ENCODE peak calls at places on chromosomes 7 and 10, in five cellular contexts. C is right lobe of liver, G is small intestine, M is hepatocyte, S is neural progenitor cell. O is an unnamed sample.

GRCh38 chr10:3122034-3122433 is 50.5 kb downstream of the PITRM1 start:
- DNase-seq in C (no peak), G (no peak), M (no peak), S (no peak), O (no peak)

GRCh38 chr7:28773423-28774129 is 184.6 kb downstream of the TRIL start:
- DNase-seq in C (no peak), G (peak; percentile 13), M (no peak), S (no peak), O (no peak)

GRCh38 chr10:20834825-20835224 is 62.3 kb downstream of the NEBL start:
- DNase-seq in C (no peak), G (no peak), M (no peak), S (no peak), O (no peak)

GRCh38 chr7:105826143-105826542 is 50.3 kb downstream of the ATXN7L1 start:
- DNase-seq in C (no peak), G (no peak), M (no peak), S (no peak), O (no peak)

GRCh38 chr7:82631998-82632397 is 188.4 kb upstream of the CACNA2D1 start:
- DNase-seq in C (no peak), G (no peak), M (no peak), S (no peak), O (no peak)

GRCh38 chr7:138669364-138669763 is 31.8 kb downstream of the SVOPL start:
- DNase-seq in C (no peak), G (peak; percentile 54), M (no peak), S (no peak), O (no peak)

GRCh38 chr10:98608417-98608816 is 161.7 kb upstream of the HPS1 start:
- DNase-seq in C (no peak), G (no peak), M (no peak), S (peak; percentile 9), O (no peak)

GRCh38 chr10:114172241-114172640 is 1.8 kb downstream of the CCDC186 start:
- DNase-seq in C (no peak), G (peak; percentile 21), M (peak; percentile 35), S (no peak), O (no peak)

GRCh38 chr7:1346533-1346805 is 112.8 kb downstream of the MICALL2 start:
- DNase-seq in C (no peak), G (no peak), M (no peak), S (no peak), O (no peak)

GRCh38 chr7:66847879-66848810 is 72.9 kb upstream of the TMEM248 start:
- DNase-seq in C (no peak), G (no peak), M (peak; percentile 55), S (peak; percentile 12), O (no peak)

GRCh38 chr7:82057476-82057875 is 287.6 kb upstream of the HGF start:
- DNase-seq in C (no peak), G (no peak), M (no peak), S (no peak), O (no peak)

GRCh38 chr7:130290745-130291144 is 2.2 kb upstream of the CPA4 start:
- DNase-seq in C (no peak), G (no peak), M (no peak), S (no peak), O (no peak)

GRCh38 chr7:33040803-33041516 is 21.6 kb downstream of the NT5C3A start:
- DNase-seq in C (no peak), G (peak; percentile 97), M (peak; percentile 64), S (no peak), O (peak; percentile 40)

GRCh38 chr7:26466007-26466406 is 174.3 kb downstream of the SNX10 start:
- DNase-seq in C (no peak), G (no peak), M (no peak), S (no peak), O (no peak)

GRCh38 chr10:2650328-2650727 is 417.0 kb upstream of the PFKP start:
- DNase-seq in C (no peak), G (no peak), M (no peak), S (no peak), O (no peak)

GRCh38 chr10:110919349-110919931 is at the start of gene SHOC2:
- DNase-seq in C (peak; percentile 99), G (no peak), M (peak; percentile 89), S (peak; percentile 100), O (peak; percentile 98)

GRCh38 chr10:16952010-16952550 is 134.9 kb upstream of the RSU1 start:
- DNase-seq in C (no peak), G (no peak), M (no peak), S (no peak), O (no peak)

GRCh38 chr10:111789821-111790220 is 393.7 kb downstream of the GPAM start:
- DNase-seq in C (no peak), G (no peak), M (no peak), S (no peak), O (no peak)

GRCh38 chr7:41792099-41792498 is 89.2 kb upstream of the INHBA start:
- DNase-seq in C (no peak), G (no peak), M (no peak), S (no peak), O (no peak)

GRCh38 chr7:131544449-131545425 is 11.7 kb downstream of the PODXL start:
- DNase-seq in C (no peak), G (no peak), M (no peak), S (no peak), O (no peak)

GRCh38 chr7:14876194-14876593 is 26.4 kb downstream of the DGKB start:
- DNase-seq in C (no peak), G (no peak), M (no peak), S (no peak), O (no peak)

GRCh38 chr10:122911889-122912484 is 1.6 kb downstream of the FAM24A start:
- DNase-seq in C (peak; percentile 43), G (peak; percentile 34), M (peak; percentile 76), S (peak; percentile 87), O (no peak)

GRCh38 chr7:66696774-66697191 is 43.8 kb upstream of the RABGEF1 start:
- DNase-seq in C (no peak), G (no peak), M (no peak), S (no peak), O (no peak)

GRCh38 chr10:61136151-61136550 is 192.2 kb upstream of the RHOBTB1 start:
- DNase-seq in C (no peak), G (no peak), M (no peak), S (no peak), O (no peak)

GRCh38 chr7:116306409-116307048 is 96.2 kb downstream of the TES start:
- DNase-seq in C (no peak), G (no peak), M (no peak), S (no peak), O (no peak)

GRCh38 chr10:3500408-3500856 is 284.6 kb downstream of the KLF6 start:
- DNase-seq in C (no peak), G (no peak), M (peak; percentile 74), S (peak; percentile 92), O (no peak)

GRCh38 chr7:51292596-51292995 is 24.0 kb downstream of the COBL start:
- DNase-seq in C (no peak), G (no peak), M (no peak), S (peak; percentile 48), O (no peak)

GRCh38 chr7:112986256-112987031 is 100.2 kb downstream of the GPR85 start:
- DNase-seq in C (no peak), G (no peak), M (no peak), S (no peak), O (no peak)

GRCh38 chr7:112982441-112983063 is 104.1 kb downstream of the GPR85 start:
- DNase-seq in C (no peak), G (no peak), M (no peak), S (no peak), O (no peak)

GRCh38 chr7:112987171-112987570 is 99.5 kb downstream of the GPR85 start:
- DNase-seq in C (no peak), G (no peak), M (no peak), S (no peak), O (no peak)

GRCh38 chr7:112985377-112985987 is 101.1 kb downstream of the GPR85 start:
- DNase-seq in C (no peak), G (no peak), M (peak; percentile 28), S (peak; percentile 11), O (no peak)

DNA sequence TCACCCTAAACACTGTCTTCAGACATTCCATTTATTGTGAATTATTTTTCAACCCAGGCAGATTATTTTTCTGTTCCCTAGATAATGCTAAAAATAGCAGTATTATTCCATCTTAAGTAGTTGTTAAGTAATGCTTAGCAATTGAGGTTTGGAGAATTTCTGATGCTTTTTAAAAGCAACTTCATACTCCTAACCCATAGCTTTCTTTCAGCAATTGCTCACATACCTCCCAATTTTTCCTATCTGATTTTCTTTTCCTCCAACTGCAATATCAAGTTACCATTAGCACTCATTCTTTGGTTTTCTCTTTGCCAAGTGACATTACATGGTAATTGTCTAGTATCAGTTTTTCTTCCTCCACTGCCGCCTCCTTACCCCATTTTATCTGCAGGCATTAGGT is 104.7 kb downstream of the GPR85 start:
- DNase-seq in C (no peak), G (no peak), M (no peak), S (no peak), O (no peak)
- H3K27ac ChIP-seq in C (no peak overlapping the region), G (no peak overlapping the region), M (no peak overlapping the region), S (no peak overlapping the region), O (no peak overlapping the region)

DNA sequence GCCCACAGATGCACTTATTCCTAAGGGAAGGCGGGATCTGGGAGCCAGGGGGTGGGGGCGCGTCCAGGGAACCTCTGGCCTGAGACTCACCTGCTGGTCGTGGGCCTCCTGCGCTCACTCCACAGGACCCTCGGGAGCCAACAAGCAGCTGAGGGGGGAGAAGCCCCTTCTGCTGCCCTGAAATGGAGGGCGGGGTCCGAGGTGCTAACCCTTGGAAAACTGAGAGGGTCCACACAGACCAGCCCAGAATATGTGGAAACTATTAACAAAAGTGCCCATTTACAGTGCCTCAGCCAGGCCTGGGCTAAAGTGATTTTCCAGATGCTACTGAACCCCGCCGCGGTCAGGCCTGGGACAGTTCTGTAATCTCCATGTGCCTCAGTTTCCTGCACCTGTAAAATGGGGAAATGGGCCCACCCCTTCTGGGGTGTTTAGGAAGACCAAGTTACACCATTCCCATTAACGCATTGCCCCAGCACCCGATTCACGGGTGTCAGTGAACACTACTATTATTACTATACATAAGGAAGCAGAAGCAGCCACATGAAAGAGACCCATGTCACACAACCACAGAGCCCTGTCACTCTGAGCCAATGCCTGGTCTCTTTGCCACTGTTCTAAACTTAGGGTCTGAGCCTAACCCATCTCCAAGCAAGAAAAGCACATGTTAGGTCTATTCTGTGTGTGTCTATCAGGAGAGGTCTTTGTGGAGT is 630 bp upstream of the VSTM4 start:
- DNase-seq in C (no peak), G (no peak), M (no peak), S (no peak), O (no peak)
- H3K4me3 ChIP-seq in C (peak overlapping the region; percentile 38), G (no peak overlapping the region), M (no peak overlapping the region), S (peak overlapping the region; percentile 32), O (no peak overlapping the region)

GRCh38 chr7:107946881-107947280 is 55.9 kb downstream of the DLD start:
- DNase-seq in C (no peak), G (no peak), M (no peak), S (no peak), O (no peak)
- H3K27ac ChIP-seq in C (no peak overlapping the region), G (no peak overlapping the region), M (peak overlapping the region; percentile 6), S (no peak overlapping the region), O (no peak overlapping the region)

GRCh38 chr7:37432240-37432917 is 16.3 kb downstream of the ELMO1 start:
- DNase-seq in C (no peak), G (peak; percentile 7), M (no peak), S (no peak), O (no peak)

GRCh38 chr7:37433166-37433565 is 15.5 kb downstream of the ELMO1 start:
- DNase-seq in C (no peak), G (no peak), M (no peak), S (no peak), O (no peak)

GRCh38 chr7:37438879-37439278 is 9.8 kb downstream of the ELMO1 start:
- DNase-seq in C (peak; percentile 61), G (no peak), M (no peak), S (no peak), O (no peak)

GRCh38 chr7:37431413-37431812 is 17.3 kb downstream of the ELMO1 start:
- DNase-seq in C (no peak), G (no peak), M (no peak), S (no peak), O (no peak)

GRCh38 chr7:37435156-37435555 is 13.5 kb downstream of the ELMO1 start:
- DNase-seq in C (no peak), G (no peak), M (no peak), S (no peak), O (no peak)
- H3K4me3 ChIP-seq in C (no peak overlapping the region), G (no peak overlapping the region), M (no peak overlapping the region), S (no peak overlapping the region), O (no peak overlapping the region)